ENCODE peak calls at places on chromosomes 4 and X, in eight cellular contexts. P is nephron progenitor cell, E is transverse colon, Z is astrocyte of the spinal cord, X is sigmoid colon, W is left lung, L is LNCaP clone FGC, D is chondrocyte. H is an unnamed sample.

GRCh38 chr4:150235317-150235716 is 157.1 kb downstream of the DCLK2 start:
- DNase-seq in D (no peak), L (no peak), X (no peak), P (no peak), E (no peak), W (no peak), Z (no peak), H (no peak)

GRCh38 chr4:183471960-183472708 is 27.7 kb downstream of the CDKN2AIP start:
- DNase-seq in P (peak; percentile 92), L (peak; percentile 14), W (peak; percentile 87), E (peak; percentile 88), D (no peak), Z (peak; percentile 74), X (peak; percentile 89), H (peak; percentile 88)

GRCh38 chr4:183312841-183313240 is 7.2 kb downstream of the CLDN22 start:
- DNase-seq in L (no peak), E (no peak), Z (no peak), D (no peak), X (no peak), W (no peak), P (no peak), H (no peak)

GRCh38 chr4:73822389-73822788 is 14.1 kb upstream of the CXCL6 start:
- DNase-seq in P (no peak), L (no peak), D (no peak), X (no peak), Z (peak; percentile 22), W (no peak), E (no peak), H (no peak)

GRCh38 chrX:39335447-39336235 is 534.4 kb downstream of the MID1IP1 start:
- DNase-seq in X (no peak), P (no peak), D (no peak), Z (no peak), L (no peak), W (no peak), E (no peak), H (no peak)

GRCh38 chrX:96407501-96407900 is 277.1 kb upstream of the DIAPH2 start:
- DNase-seq in D (no peak), W (no peak), X (no peak), E (no peak), L (peak; percentile 91), P (no peak), Z (peak; percentile 69), H (no peak)

GRCh38 chr4:54152846-54153600 is 53.1 kb downstream of the GSX2 start:
- DNase-seq in Z (peak; percentile 44), E (no peak), D (no peak), W (no peak), P (no peak), L (no peak), X (no peak), H (no peak)

GRCh38 chr4:73984736-73985527 is 3.1 kb downstream of the PPBP start:
- DNase-seq in D (no peak), W (no peak), P (no peak), L (no peak), X (no peak), Z (no peak), E (no peak), H (no peak)

GRCh38 chrX:5236096-5236495 is 992.6 kb downstream of the NLGN4X start:
- DNase-seq in Z (no peak), L (peak; percentile 1), D (no peak), E (no peak), X (no peak), P (no peak), W (no peak), H (no peak)

GRCh38 chrX:87376896-87377295 is 140.7 kb upstream of the KLHL4 start:
- DNase-seq in Z (no peak), D (no peak), L (no peak), X (no peak), W (no peak), E (no peak), P (no peak), H (no peak)

GRCh38 chrX:123923211-123923610 is 38.3 kb upstream of the STAG2 start:
- DNase-seq in P (no peak), X (no peak), E (no peak), W (no peak), L (no peak), Z (no peak), D (no peak), H (no peak)

GRCh38 chrX:121000589-121000988 is 15.0 kb upstream of the CT47A1 start:
- DNase-seq in W (no peak), L (peak; percentile 77), P (no peak), D (no peak), Z (peak; percentile 4), X (no peak), E (no peak), H (no peak)

GRCh38 chr4:1090036-1090435 is 23.3 kb downstream of the RNF212 start:
- DNase-seq in P (no peak), Z (no peak), D (no peak), X (no peak), E (no peak), L (no peak), W (no peak), H (no peak)

GRCh38 chr4:147831452-147832192 is 99.7 kb downstream of the ARHGAP10 start:
- DNase-seq in Z (peak; percentile 81), W (no peak), P (no peak), E (peak; percentile 11), D (no peak), L (peak; percentile 48), X (peak; percentile 79), H (no peak)

GRCh38 chr4:156321203-156321602 is 367.5 kb upstream of the CTSO start:
- DNase-seq in L (no peak), E (no peak), Z (peak; percentile 88), P (no peak), D (no peak), X (no peak), W (no peak), H (no peak)

GRCh38 chr4:102657206-102657605 is 103.6 kb downstream of the MANBA start:
- DNase-seq in W (no peak), D (no peak), L (no peak), E (no peak), Z (no peak), P (no peak), X (no peak), H (no peak)

GRCh38 chr4:148238086-148238485 is 204.1 kb downstream of the NR3C2 start:
- DNase-seq in L (no peak), E (no peak), Z (no peak), X (no peak), W (no peak), D (no peak), P (no peak), H (no peak)

GRCh38 chr4:102825261-102826071 is 1.9 kb downstream of the UBE2D3 start:
- DNase-seq in D (no peak), X (peak; percentile 65), P (peak; percentile 11), E (peak; percentile 28), L (peak; percentile 46), W (no peak), Z (peak; percentile 75), H (peak; percentile 48)

GRCh38 chr4:7828011-7828720 is 111.5 kb downstream of the AFAP1 start:
- DNase-seq in Z (peak; percentile 99), X (peak; percentile 92), L (no peak), E (peak; percentile 62), W (peak; percentile 70), P (peak; percentile 33), D (no peak), H (no peak)

GRCh38 chr4:176792348-176793059 is at the start of gene VEGFC:
- DNase-seq in X (peak; percentile 72), W (peak; percentile 45), P (peak; percentile 80), D (peak; percentile 68), E (peak; percentile 24), Z (peak; percentile 79), L (no peak), H (peak; percentile 65)

DNA sequence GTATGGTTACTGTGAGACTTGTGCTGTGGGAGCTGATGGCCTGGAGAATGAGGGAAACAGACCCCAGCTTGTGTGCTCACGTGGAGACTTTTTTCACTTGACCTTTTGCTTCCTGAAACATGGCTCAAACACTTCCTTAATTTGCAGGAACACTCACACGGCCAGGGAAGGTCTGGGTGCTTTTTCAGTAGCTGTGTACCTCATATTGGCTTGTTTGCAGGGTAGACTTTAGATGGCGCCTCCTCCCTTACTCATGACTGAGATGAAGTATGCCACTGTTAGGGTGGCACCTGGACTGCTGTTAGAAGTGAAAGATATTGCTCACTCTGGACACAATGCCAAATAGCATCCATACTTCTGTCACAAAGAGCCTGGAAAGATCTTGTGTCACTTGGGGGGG is 75.7 kb upstream of the WDR1 start:
- DNase-seq in X (no peak), L (no peak), P (no peak), E (no peak), Z (no peak), W (no peak), D (no peak), H (no peak)
- TF ChIP-seq CTCF in X (no peak), L (no peak), P (no peak), E (no peak), Z (no peak), W (no peak), D (no peak), H (no peak)

GRCh38 chrX:74325130-74326059 is 21.4 kb downstream of the ZCCHC13 start:
- DNase-seq in X (no peak), D (no peak), P (no peak), Z (no peak), E (no peak), L (no peak), W (no peak), H (peak; percentile 7)
- TF ChIP-seq CTCF in X (no peak), D (no peak), P (no peak), Z (no peak), E (no peak), L (no peak), W (no peak), H (no peak)

DNA sequence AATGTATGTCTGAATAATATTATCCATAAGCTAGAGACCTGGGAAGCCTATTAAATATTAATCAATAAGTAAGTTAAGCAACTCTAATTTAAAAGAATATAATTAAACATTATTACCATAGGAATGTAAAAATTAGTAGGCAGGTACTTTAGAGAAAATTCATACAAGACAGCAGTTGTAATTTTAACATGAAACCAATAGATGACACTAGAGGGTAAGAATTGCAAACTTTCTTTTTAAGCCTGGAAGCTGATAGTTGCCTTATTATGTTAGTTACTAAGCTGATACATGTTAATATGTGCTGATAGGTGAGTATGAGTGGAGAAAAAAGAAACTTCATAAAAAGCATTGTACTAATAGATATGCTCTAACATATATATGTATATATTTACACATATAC is 1157.4 kb downstream of the FAM133A start:
- DNase-seq in L (no peak), X (no peak), W (no peak), P (no peak), D (no peak), E (no peak), Z (peak; percentile 5), H (no peak)
- TF ChIP-seq CTCF in L (peak; percentile 47), X (peak; percentile 43), W (peak; percentile 41), P (peak; percentile 69), D (peak; percentile 79), E (no peak), Z (peak; percentile 28), H (peak; percentile 20)

DNA sequence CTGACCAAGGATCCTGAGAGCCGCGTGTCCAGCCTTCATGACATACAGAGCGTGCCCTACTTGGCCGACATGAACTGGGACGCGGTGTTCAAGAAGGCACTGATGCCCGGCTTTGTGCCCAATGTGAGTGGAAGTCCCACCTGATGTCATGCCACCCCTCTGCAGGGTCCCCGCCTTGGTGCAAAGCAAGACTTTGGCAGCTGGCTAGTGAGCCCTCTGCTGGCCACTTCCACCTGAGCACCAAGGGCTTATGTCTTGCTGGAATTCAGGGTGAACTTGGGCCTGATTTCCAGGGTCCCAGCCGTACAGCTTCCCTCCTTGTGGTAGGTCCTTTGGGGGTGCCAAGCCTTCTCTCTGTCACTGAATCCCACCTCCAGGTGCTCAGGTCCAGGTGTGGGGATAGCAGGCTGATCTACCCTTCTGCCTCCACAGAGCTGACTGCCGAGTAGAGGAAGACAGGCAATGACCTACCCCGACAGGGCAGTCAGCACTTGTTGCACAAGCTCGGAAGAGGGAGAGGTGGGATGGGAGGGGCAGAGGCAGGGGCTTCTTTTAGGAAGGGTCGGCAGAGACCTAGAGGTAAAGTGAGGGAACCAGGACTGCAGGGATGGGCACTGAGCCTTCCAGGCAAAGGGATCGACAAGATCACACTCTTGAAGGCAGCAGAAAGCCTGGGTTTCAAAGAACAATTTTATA is 248.1 kb downstream of the EVC2 start:
- DNase-seq in X (no peak), E (no peak), Z (peak; percentile 18), W (no peak), D (no peak), P (peak; percentile 44), L (no peak), H (peak; percentile 62)
- TF ChIP-seq CTCF in X (peak; percentile 31), E (peak; percentile 29), Z (peak; percentile 78), W (peak; percentile 28), D (peak; percentile 84), P (peak; percentile 58), L (peak; percentile 80), H (peak; percentile 55)

H was measured in endothelial cell.